ENCODE peak calls at places on chromosome 14, in eight cellular contexts. One of them, this sample, is unnamed.

GRCh38 chr14:76772300-76773187 is 11.3 kb downstream of the VASH1 start:
- DNase-seq in astrocyte of the spinal cord: peak; percentile 43
- DNase-seq in tibial artery: peak; percentile 78
- DNase-seq in HFF-Myc: no peak
- DNase-seq in D721Med: no peak
- DNase-seq in left lung: no peak
- DNase-seq in endodermal cell: peak; percentile 83
- DNase-seq in dorsolateral prefrontal cortex: no peak
- DNase-seq in this sample: peak; percentile 64

GRCh38 chr14:80213602-80214001 is 2.3 kb upstream of the DIO2 start:
- DNase-seq in dorsolateral prefrontal cortex: no peak
- DNase-seq in left lung: no peak
- DNase-seq in tibial artery: peak; percentile 47
- DNase-seq in astrocyte of the spinal cord: peak; percentile 27
- DNase-seq in endodermal cell: peak; percentile 79
- DNase-seq in D721Med: no peak
- DNase-seq in HFF-Myc: peak; percentile 30
- DNase-seq in this sample: no peak

GRCh38 chr14:105419305-105420091 is at the start of gene MTA1:
- DNase-seq in HFF-Myc: no peak
- DNase-seq in D721Med: peak; percentile 74
- DNase-seq in astrocyte of the spinal cord: no peak
- DNase-seq in left lung: peak; percentile 88
- DNase-seq in endodermal cell: no peak
- DNase-seq in tibial artery: no peak
- DNase-seq in dorsolateral prefrontal cortex: no peak
- DNase-seq in this sample: peak; percentile 67

GRCh38 chr14:52873096-52873495 is 77.8 kb downstream of the FERMT2 start:
- DNase-seq in astrocyte of the spinal cord: no peak
- DNase-seq in HFF-Myc: no peak
- DNase-seq in endodermal cell: no peak
- DNase-seq in dorsolateral prefrontal cortex: no peak
- DNase-seq in tibial artery: no peak
- DNase-seq in left lung: no peak
- DNase-seq in D721Med: no peak
- DNase-seq in this sample: no peak

GRCh38 chr14:70726651-70727375 is 82.5 kb downstream of the MAP3K9 start:
- DNase-seq in left lung: no peak
- DNase-seq in D721Med: no peak
- DNase-seq in astrocyte of the spinal cord: no peak
- DNase-seq in HFF-Myc: no peak
- DNase-seq in dorsolateral prefrontal cortex: no peak
- DNase-seq in endodermal cell: no peak
- DNase-seq in tibial artery: no peak
- DNase-seq in this sample: no peak

GRCh38 chr14:39025810-39026627 is 77.0 kb downstream of the SEC23A start:
- DNase-seq in HFF-Myc: no peak
- DNase-seq in D721Med: no peak
- DNase-seq in left lung: no peak
- DNase-seq in endodermal cell: no peak
- DNase-seq in tibial artery: no peak
- DNase-seq in astrocyte of the spinal cord: peak; percentile 75
- DNase-seq in dorsolateral prefrontal cortex: no peak
- DNase-seq in this sample: no peak

GRCh38 chr14:92473261-92473946 is 40.2 kb upstream of the RIN3 start:
- DNase-seq in dorsolateral prefrontal cortex: no peak
- DNase-seq in astrocyte of the spinal cord: peak; percentile 44
- DNase-seq in tibial artery: peak; percentile 83
- DNase-seq in endodermal cell: peak; percentile 39
- DNase-seq in left lung: no peak
- DNase-seq in D721Med: no peak
- DNase-seq in HFF-Myc: no peak
- DNase-seq in this sample: peak; percentile 49

GRCh38 chr14:22656945-22657711 is 13.0 kb upstream of the OR6J1 start:
- DNase-seq in dorsolateral prefrontal cortex: no peak
- DNase-seq in endodermal cell: no peak
- DNase-seq in astrocyte of the spinal cord: peak; percentile 85
- DNase-seq in tibial artery: no peak
- DNase-seq in D721Med: no peak
- DNase-seq in HFF-Myc: no peak
- DNase-seq in left lung: no peak
- DNase-seq in this sample: no peak

GRCh38 chr14:61287196-61287595 is 6.1 kb upstream of the TMEM30B start:
- DNase-seq in tibial artery: no peak
- DNase-seq in left lung: no peak
- DNase-seq in endodermal cell: no peak
- DNase-seq in HFF-Myc: no peak
- DNase-seq in dorsolateral prefrontal cortex: no peak
- DNase-seq in astrocyte of the spinal cord: no peak
- DNase-seq in D721Med: no peak
- DNase-seq in this sample: no peak

GRCh38 chr14:29321646-29322045 is 555.1 kb downstream of the FOXG1 start:
- DNase-seq in astrocyte of the spinal cord: peak; percentile 72
- DNase-seq in HFF-Myc: peak; percentile 14
- DNase-seq in dorsolateral prefrontal cortex: no peak
- DNase-seq in left lung: no peak
- DNase-seq in D721Med: no peak
- DNase-seq in tibial artery: no peak
- DNase-seq in endodermal cell: no peak
- DNase-seq in this sample: no peak

GRCh38 chr14:99779751-99780150 is 13.5 kb upstream of the EML1 start:
- DNase-seq in astrocyte of the spinal cord: peak; percentile 61
- DNase-seq in D721Med: no peak
- DNase-seq in tibial artery: no peak
- DNase-seq in endodermal cell: peak; percentile 29
- DNase-seq in dorsolateral prefrontal cortex: no peak
- DNase-seq in left lung: no peak
- DNase-seq in HFF-Myc: no peak
- DNase-seq in this sample: no peak

GRCh38 chr14:104559769-104560585 is 19.6 kb upstream of the C14orf180 start:
- DNase-seq in left lung: peak; percentile 72
- DNase-seq in endodermal cell: peak; percentile 35
- DNase-seq in dorsolateral prefrontal cortex: no peak
- DNase-seq in tibial artery: no peak
- DNase-seq in HFF-Myc: no peak
- DNase-seq in D721Med: no peak
- DNase-seq in astrocyte of the spinal cord: no peak
- DNase-seq in this sample: no peak

GRCh38 chr14:24481622-24482324 is 26.3 kb downstream of the CMA1 start:
- DNase-seq in astrocyte of the spinal cord: no peak
- DNase-seq in D721Med: no peak
- DNase-seq in endodermal cell: peak; percentile 96
- DNase-seq in tibial artery: no peak
- DNase-seq in left lung: peak; percentile 78
- DNase-seq in dorsolateral prefrontal cortex: no peak
- DNase-seq in HFF-Myc: no peak
- DNase-seq in this sample: no peak
- TF ChIP-seq CTCF in astrocyte of the spinal cord: peak; percentile 55
- TF ChIP-seq CTCF in D721Med: peak; percentile 56
- TF ChIP-seq CTCF in endodermal cell: peak; percentile 85
- TF ChIP-seq CTCF in tibial artery: no peak
- TF ChIP-seq CTCF in left lung: peak; percentile 35
- TF ChIP-seq CTCF in dorsolateral prefrontal cortex: peak; percentile 36
- TF ChIP-seq CTCF in HFF-Myc: peak; percentile 69
- TF ChIP-seq CTCF in this sample: peak; percentile 71

GRCh38 chr14:26276757-26277156 is 321.1 kb downstream of the NOVA1 start:
- DNase-seq in left lung: no peak
- DNase-seq in endodermal cell: peak; percentile 74
- DNase-seq in dorsolateral prefrontal cortex: no peak
- DNase-seq in D721Med: no peak
- DNase-seq in HFF-Myc: no peak
- DNase-seq in tibial artery: no peak
- DNase-seq in astrocyte of the spinal cord: no peak
- DNase-seq in this sample: no peak
- TF ChIP-seq CTCF in left lung: no peak
- TF ChIP-seq CTCF in endodermal cell: peak; percentile 83
- TF ChIP-seq CTCF in dorsolateral prefrontal cortex: peak; percentile 17
- TF ChIP-seq CTCF in D721Med: peak; percentile 47
- TF ChIP-seq CTCF in HFF-Myc: peak; percentile 9
- TF ChIP-seq CTCF in tibial artery: no peak
- TF ChIP-seq CTCF in astrocyte of the spinal cord: peak; percentile 34
- TF ChIP-seq CTCF in this sample: peak; percentile 70

GRCh38 chr14:88420187-88420586 is 34.7 kb downstream of the SPATA7 start:
- DNase-seq in tibial artery: no peak
- DNase-seq in D721Med: no peak
- DNase-seq in astrocyte of the spinal cord: no peak
- DNase-seq in left lung: no peak
- DNase-seq in HFF-Myc: no peak
- DNase-seq in dorsolateral prefrontal cortex: no peak
- DNase-seq in endodermal cell: no peak
- DNase-seq in this sample: no peak
- TF ChIP-seq CTCF in tibial artery: no peak
- TF ChIP-seq CTCF in D721Med: no peak
- TF ChIP-seq CTCF in astrocyte of the spinal cord: no peak
- TF ChIP-seq CTCF in left lung: no peak
- TF ChIP-seq CTCF in HFF-Myc: no peak
- TF ChIP-seq CTCF in dorsolateral prefrontal cortex: no peak
- TF ChIP-seq CTCF in endodermal cell: no peak
- TF ChIP-seq CTCF in this sample: no peak

DNA sequence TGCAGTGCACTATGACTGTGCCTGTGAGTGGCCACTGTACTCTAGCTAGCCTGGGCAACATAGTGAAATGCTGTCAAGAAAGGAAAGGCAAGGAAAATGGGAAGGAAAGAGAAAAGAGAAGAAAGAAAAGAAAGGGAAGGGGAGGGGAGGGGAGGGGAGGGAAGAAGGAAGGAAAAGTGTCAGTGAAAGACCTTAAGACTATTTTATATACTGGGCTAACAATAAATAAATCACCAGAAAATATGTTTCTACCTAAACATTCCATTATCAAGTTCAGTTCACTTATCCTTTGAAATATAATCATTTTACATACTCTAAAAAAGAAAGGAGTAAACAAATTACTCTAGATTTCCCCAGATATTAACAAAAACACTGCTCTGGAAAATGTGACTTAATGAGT is 22.1 kb downstream of the COCH start:
- DNase-seq in tibial artery: no peak
- DNase-seq in D721Med: no peak
- DNase-seq in dorsolateral prefrontal cortex: no peak
- DNase-seq in astrocyte of the spinal cord: no peak
- DNase-seq in left lung: no peak
- DNase-seq in endodermal cell: no peak
- DNase-seq in HFF-Myc: no peak
- DNase-seq in this sample: no peak
- TF ChIP-seq CTCF in tibial artery: no peak
- TF ChIP-seq CTCF in D721Med: no peak
- TF ChIP-seq CTCF in dorsolateral prefrontal cortex: no peak
- TF ChIP-seq CTCF in astrocyte of the spinal cord: no peak
- TF ChIP-seq CTCF in left lung: no peak
- TF ChIP-seq CTCF in endodermal cell: no peak
- TF ChIP-seq CTCF in HFF-Myc: no peak
- TF ChIP-seq CTCF in this sample: no peak

GRCh38 chr14:103522649-103523582 is at the start of gene CKB:
- DNase-seq in tibial artery: no peak
- DNase-seq in endodermal cell: peak; percentile 88
- DNase-seq in left lung: peak; percentile 85
- DNase-seq in dorsolateral prefrontal cortex: peak; percentile 79
- DNase-seq in astrocyte of the spinal cord: no peak
- DNase-seq in HFF-Myc: no peak
- DNase-seq in D721Med: peak; percentile 92
- DNase-seq in this sample: peak; percentile 74

GRCh38 chr14:103526247-103526913 is 2.6 kb upstream of the TRMT61A start:
- DNase-seq in HFF-Myc: no peak
- DNase-seq in tibial artery: no peak
- DNase-seq in astrocyte of the spinal cord: no peak
- DNase-seq in dorsolateral prefrontal cortex: no peak
- DNase-seq in endodermal cell: no peak
- DNase-seq in left lung: no peak
- DNase-seq in D721Med: no peak
- DNase-seq in this sample: no peak

GRCh38 chr14:103523583-103523969 is 946 bp upstream of the CKB start:
- DNase-seq in left lung: no peak
- DNase-seq in endodermal cell: no peak
- DNase-seq in astrocyte of the spinal cord: no peak
- DNase-seq in dorsolateral prefrontal cortex: no peak
- DNase-seq in HFF-Myc: no peak
- DNase-seq in tibial artery: no peak
- DNase-seq in D721Med: no peak
- DNase-seq in this sample: no peak

GRCh38 chr14:103522028-103522581 is 525 bp downstream of the CKB start:
- DNase-seq in tibial artery: no peak
- DNase-seq in D721Med: no peak
- DNase-seq in left lung: peak; percentile 82
- DNase-seq in endodermal cell: peak; percentile 75
- DNase-seq in astrocyte of the spinal cord: no peak
- DNase-seq in dorsolateral prefrontal cortex: no peak
- DNase-seq in HFF-Myc: no peak
- DNase-seq in this sample: peak; percentile 71

DNA sequence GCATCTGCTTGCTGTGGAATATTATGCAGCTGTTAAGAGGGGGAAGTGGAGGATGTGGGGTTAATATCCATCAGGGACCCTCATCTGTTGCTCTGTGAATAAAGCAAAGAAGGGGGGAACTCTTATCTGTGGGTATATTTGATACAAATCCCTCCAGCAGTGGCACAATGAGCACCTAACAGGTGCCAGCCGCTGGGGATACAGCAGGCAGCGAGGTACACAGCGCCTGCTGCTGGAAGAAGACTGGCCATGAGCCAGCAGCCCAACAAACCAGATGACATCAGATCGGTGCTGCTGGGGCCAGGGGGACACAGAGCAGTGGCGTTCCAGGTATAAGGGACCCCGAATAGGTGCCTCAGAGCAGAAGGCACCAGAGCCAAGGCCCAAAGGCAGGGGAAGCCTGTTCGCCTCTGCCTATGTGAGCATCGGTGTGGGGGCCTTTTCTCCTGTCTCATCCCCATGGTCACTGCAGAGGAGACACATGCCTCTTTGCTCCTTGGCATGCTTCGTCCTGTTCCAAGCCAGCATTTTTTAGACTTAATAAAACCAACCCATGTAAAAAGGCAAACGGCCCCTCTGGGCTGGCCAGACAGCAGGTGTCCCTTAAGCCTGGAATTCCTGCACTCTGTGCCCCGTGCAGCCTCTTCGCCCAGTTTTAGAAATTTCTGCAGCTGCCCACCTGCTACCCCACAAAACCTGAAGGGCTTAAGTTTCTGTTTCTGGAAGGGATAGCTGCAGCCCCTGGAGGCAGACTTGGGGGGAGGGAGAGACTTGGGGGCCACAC is 1.6 kb upstream of the CKB start:
- DNase-seq in dorsolateral prefrontal cortex: no peak
- DNase-seq in D721Med: no peak
- DNase-seq in endodermal cell: no peak
- DNase-seq in left lung: no peak
- DNase-seq in tibial artery: no peak
- DNase-seq in astrocyte of the spinal cord: no peak
- DNase-seq in HFF-Myc: no peak
- DNase-seq in this sample: no peak
- TF ChIP-seq CTCF in dorsolateral prefrontal cortex: no peak
- TF ChIP-seq CTCF in D721Med: no peak
- TF ChIP-seq CTCF in endodermal cell: peak; percentile 49
- TF ChIP-seq CTCF in left lung: no peak
- TF ChIP-seq CTCF in tibial artery: no peak
- TF ChIP-seq CTCF in astrocyte of the spinal cord: no peak
- TF ChIP-seq CTCF in HFF-Myc: no peak
- TF ChIP-seq CTCF in this sample: no peak